ENCODE peak calls at places on chromosomes 1 and 21, in four cellular contexts. M is right lobe of liver, D is mucosa of descending colon, O is cardiac muscle cell. U is an unnamed sample.

GRCh38 chr1:18807334-18808063 is 52.0 kb downstream of the TAS1R2 start:
- DNase-seq in D (no peak), O (no peak), M (no peak), U (no peak)

GRCh38 chr1:21255943-21256320 is 34.3 kb downstream of the ECE1 start:
- DNase-seq in D (no peak), O (no peak), M (no peak), U (no peak)

GRCh38 chr1:168454211-168454815 is 89.5 kb downstream of the XCL2 start:
- DNase-seq in D (no peak), M (no peak), O (no peak), U (no peak)

GRCh38 chr1:158285756-158286241 is 3.9 kb upstream of the CD1C start:
- DNase-seq in M (peak; percentile 30), O (peak; percentile 3), D (no peak), U (no peak)

GRCh38 chr1:101140041-101140718 is 96.6 kb upstream of the S1PR1 start:
- DNase-seq in O (no peak), D (no peak), M (no peak), U (no peak)

GRCh38 chr1:43137445-43138052 is 34.5 kb downstream of the EBNA1BP2 start:
- DNase-seq in D (no peak), O (peak; percentile 13), M (no peak), U (no peak)

GRCh38 chr1:193070942-193071341 is 11.5 kb downstream of the RO60 start:
- DNase-seq in D (no peak), M (no peak), O (no peak), U (no peak)

GRCh38 chr1:27676410-27676809 is 4.4 kb upstream of the IFI6 start:
- DNase-seq in D (no peak), M (no peak), O (no peak), U (no peak)

GRCh38 chr21:43757601-43758000 is 18.5 kb downstream of the CSTB start:
- DNase-seq in D (no peak), O (no peak), M (no peak), U (no peak)

GRCh38 chr1:235415008-235415904 is 48.0 kb downstream of the TBCE start:
- DNase-seq in M (peak; percentile 60), D (peak; percentile 61), O (peak; percentile 88), U (peak; percentile 59)

GRCh38 chr1:224333939-224334701 is 4.1 kb upstream of the NVL start:
- DNase-seq in M (no peak), D (no peak), O (no peak), U (no peak)

GRCh38 chr1:3467096-3468036 is 12.9 kb downstream of the ARHGEF16 start:
- DNase-seq in D (peak; percentile 25), O (no peak), M (no peak), U (no peak)

GRCh38 chr1:215082532-215083407 is at the start of gene KCNK2:
- DNase-seq in M (peak; percentile 16), D (no peak), O (peak; percentile 22), U (no peak)

GRCh38 chr1:83112248-83112885 is 886.6 kb downstream of the TTLL7 start:
- DNase-seq in O (no peak), M (no peak), D (no peak), U (no peak)

DNA sequence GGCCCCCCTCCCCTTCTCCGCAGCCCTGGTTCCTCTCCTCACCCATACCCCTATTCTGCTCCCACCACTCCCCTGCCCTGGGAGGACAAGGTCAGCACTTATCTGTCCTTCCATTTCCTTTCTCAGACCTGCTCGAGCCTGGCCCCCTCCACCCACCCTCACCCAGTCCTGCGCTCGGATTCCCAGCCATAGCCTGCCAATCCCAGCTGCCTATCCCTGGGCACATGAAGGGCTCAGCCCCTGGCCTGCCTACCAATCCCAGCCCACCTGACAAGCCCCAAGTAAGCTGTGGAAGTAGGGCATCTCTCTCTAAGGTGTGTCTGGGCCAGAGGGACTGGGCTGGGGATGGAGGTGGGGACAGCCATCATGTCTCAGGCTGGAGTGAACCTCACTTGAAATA is 5.4 kb downstream of the BLACAT1 start:
- DNase-seq in D (no peak), O (no peak), M (no peak), U (no peak)
- H3K4me3 ChIP-seq in D (no peak overlapping the region), O (no peak overlapping the region), M (no peak overlapping the region), U (no peak overlapping the region)

DNA sequence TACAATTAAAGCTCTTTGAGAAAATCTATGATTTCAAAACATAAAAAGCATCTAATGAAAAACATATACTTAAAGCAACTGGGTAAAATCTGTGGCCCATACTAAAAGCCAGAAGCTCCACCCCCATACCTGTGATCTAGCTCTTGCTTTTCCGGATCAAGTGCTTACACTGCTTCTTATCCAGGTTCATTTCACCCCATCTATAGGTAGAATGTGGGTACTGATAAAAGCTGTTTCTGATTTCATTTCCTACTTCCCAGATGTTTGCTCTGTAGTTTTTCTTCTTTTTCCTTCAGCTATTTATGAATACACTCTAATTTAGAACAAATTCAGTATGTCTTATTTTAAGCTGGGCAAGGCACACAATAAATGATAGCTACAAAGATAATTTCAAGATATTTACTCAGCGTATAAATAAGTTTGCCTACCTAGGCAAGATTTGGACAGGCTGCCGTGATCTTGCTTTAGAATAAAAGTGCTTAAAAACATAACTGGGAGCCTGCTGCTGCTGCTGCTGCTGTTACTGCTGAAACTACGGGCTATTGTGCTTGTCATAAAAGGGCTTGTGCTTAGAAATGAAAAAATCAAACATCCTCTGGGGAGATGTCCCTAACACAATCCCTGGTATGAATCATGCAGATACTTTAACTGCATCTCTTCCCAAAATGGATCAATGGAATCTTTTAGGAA is 2.1 kb downstream of the SIPA1L2 start:
- DNase-seq in M (no peak), O (peak; percentile 25), D (no peak), U (no peak)
- TF ChIP-seq CTCF in M (peak; percentile 20), O (peak; percentile 25), D (no peak), U (peak; percentile 41)

DNA sequence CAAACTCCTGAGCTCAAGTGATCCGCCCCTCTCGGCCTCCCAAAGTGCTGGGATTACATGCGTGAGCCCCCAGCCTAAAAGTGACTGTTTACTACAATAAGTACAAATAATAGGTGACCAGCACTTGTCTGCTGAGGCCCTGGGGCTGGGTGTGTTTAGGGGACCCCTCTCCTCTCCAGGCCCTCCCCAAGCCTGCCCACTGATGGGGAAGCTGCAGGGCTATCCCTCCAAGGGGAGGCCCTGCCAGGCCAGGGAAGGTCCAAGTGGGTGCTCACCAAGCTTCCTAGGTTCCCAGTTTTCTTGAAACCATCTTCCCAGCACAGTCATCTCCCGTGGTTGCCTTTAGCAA is 60.7 kb downstream of the H3-3A start:
- DNase-seq in O (no peak), D (no peak), M (no peak), U (no peak)
- H3K4me3 ChIP-seq in O (no peak overlapping the region), D (no peak overlapping the region), M (no peak overlapping the region), U (no peak overlapping the region)

DNA sequence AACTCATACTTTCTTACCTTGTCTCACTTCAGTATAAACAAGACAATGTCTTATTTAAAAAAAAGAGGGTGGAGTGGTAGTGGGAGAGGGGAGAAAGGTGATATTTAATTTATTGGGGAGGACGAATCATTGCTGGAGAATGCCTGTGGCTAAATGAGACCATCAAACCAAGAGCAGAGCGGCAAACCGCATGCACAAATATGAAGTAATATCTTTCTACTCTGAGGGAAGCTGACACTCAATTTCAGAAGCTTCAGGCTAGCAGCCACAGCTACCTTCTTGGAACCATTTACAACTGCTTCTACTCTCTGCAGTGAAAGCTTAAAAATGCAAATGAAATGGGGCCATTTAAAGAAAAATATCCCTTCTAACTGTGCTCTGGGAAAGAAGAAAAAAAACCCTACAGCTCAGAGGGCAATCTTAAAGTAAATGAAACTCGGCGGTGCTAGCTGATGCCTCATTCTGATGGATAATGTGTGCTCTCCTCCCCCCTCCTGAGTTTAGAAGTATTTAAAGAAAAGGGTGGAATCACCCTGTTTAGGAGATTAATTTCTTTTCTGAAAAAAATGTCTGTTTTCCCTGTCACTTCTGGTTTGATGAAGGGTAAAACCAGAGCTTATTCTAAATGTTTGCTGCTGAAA is 178.2 kb upstream of the CAMK1G start:
- DNase-seq in D (no peak), M (no peak), O (peak; percentile 62), U (peak; percentile 27)
- TF ChIP-seq CTCF in D (no peak), M (no peak), O (no peak), U (no peak)

DNA sequence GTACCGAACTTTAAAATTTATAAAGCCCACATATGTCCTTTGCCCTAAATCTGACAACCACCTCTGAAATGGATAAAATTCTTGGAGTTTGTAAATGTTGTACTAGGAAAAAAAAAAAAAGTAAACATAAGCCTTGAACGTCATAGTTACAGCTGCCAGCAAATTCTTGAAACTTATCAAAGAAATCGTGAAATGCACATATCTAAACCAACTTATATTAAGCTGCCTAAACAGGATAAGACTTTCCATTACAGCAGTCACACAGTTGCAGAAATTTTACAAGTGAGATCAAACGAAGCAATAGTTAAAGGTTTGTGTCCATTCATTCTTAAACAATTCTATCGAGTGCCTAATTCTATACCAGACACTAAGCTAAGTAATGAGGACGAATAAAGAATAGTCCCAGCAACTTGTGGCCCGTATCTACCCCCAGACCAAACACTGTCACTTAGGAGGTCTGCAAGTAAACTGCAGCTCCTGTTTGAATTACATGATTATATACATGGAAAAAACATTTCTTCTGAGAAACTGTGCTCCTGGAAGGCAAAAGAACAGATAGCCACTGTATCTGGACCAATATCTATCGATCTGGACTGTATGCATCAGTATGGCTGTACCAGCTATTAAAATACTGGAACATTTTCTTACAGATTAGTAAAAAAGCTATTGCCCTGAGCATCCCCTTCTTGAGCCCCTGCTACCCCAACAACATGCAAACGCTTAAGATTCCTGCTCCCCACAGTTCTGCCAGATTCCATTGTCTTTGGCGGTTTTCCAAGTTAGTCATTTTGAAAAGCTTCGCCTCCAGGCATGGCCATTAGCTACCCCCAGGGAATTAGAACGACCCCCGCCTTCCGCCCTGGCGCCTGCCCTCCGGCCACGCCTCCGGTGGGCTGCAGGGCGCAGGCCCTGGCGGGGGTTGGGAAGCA is 3.4 kb upstream of the SEC22B start:
- DNase-seq in O (peak; percentile 89), D (peak; percentile 41), M (no peak), U (no peak)
- H3K4me3 ChIP-seq in O (no peak overlapping the region), D (no peak overlapping the region), M (peak overlapping the region; percentile 44), U (no peak overlapping the region)

DNA sequence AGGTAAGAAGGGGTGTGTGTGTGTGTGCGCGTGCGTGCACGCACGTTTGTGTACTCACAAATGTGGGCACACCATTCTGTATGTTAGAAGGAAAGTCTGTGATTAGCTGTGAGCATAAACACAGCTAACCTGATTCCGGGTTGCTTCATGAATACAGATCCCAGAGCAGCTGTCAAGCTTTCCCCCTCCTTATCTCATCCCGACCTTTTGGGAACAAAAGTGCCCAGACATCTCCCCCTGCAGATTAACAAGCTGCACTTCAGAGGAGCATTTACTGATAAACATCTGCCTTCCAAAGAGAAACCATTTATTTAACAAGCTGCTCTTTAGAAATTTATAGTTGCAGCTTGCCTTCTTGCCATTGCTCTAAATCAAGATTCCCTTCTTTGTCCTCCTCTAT is 97.0 kb downstream of the MT1HL1 start:
- DNase-seq in D (no peak), M (no peak), O (no peak), U (no peak)
- TF ChIP-seq CTCF in D (no peak), M (no peak), O (no peak), U (no peak)

DNA sequence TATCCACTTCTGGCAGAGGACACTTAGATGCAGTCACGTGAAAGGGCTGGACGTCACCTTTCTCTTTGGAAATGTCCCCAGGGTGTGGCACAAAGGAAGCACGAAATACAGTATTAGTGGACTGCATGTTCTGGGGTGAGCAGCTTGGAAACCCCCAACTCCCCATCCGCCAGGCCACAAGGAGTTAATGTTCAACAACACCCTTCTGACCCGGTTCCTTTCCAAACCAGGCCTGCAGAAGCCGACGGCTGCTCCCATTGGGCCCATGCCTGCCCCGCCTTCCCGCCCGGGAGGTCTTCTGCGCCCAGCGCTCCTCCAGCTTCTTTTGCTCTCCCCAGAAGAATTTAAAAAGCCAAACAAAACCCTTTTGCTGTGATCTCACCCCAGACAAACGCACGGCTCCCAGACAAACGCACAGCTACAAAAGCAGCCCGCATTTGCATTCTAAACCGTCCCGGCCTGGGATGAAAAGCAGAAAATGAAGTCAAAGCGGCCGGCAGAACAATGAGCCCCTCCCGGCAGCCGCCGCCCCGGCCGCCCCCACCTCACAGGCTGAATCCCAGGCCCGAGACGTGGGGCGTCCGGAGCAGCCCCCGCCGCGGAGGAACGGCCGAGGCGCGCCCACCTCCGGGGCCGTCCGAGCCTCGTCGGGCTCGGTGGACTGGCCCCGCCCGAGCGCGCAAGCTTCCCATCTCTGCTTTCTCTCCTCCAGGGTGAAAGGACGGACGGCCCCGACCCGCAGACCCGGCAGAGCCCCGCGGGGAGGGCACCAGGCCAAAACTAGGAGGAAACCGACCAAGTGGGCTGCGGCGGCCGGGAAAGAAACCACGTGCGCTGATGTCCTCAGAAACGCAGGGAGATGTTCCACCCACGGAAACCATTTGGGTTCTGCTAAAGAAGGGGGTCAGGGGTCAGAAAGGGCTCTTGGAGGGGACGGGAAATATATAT is 101.9 kb downstream of the PLPP3 start:
- DNase-seq in O (peak; percentile 87), D (peak; percentile 59), M (peak; percentile 83), U (no peak)
- H3K4me3 ChIP-seq in O (peak overlapping the region; percentile 52), D (no peak overlapping the region), M (peak overlapping the region; percentile 67), U (peak overlapping the region; percentile 60)

U was measured in AG09309.